ENCODE peak calls at places on chromosome 1, in five cellular contexts. E, C, I, Z and D are unnamed samples.

GRCh38 chr1:45883633-45884032 is 80.2 kb downstream of the MAST2 start:
- DNase-seq in E (no peak), C (no peak), I (no peak), Z (no peak), D (no peak)

GRCh38 chr1:76046149-76046548 is 28.4 kb upstream of the ST6GALNAC3 start:
- DNase-seq in E (no peak), C (no peak), I (no peak), Z (no peak), D (no peak)

GRCh38 chr1:114224196-114224907 is 70.7 kb upstream of the SYT6 start:
- DNase-seq in E (no peak), C (no peak), I (no peak), Z (no peak), D (no peak)

GRCh38 chr1:51063121-51063520 is 38.9 kb upstream of the C1orf185 start:
- DNase-seq in E (no peak), C (no peak), I (no peak), Z (no peak), D (no peak)

GRCh38 chr1:200558866-200559459 is 61.6 kb downstream of the KIF14 start:
- DNase-seq in E (peak), C (peak), I (peak), Z (no peak), D (no peak)

GRCh38 chr1:2003564-2004131 is at the start of gene CFAP74:
- DNase-seq in E (peak), C (peak), I (peak), Z (no peak), D (no peak)

GRCh38 chr1:41837691-41838090 is 81.0 kb downstream of the HIVEP3 start:
- DNase-seq in E (no peak), C (no peak), I (no peak), Z (no peak), D (no peak)

GRCh38 chr1:1630191-1630964 is 1.6 kb upstream of the MMP23B start:
- DNase-seq in E (no peak), C (peak), I (no peak), Z (peak), D (peak)

GRCh38 chr1:233843523-233844204 is 60.8 kb upstream of the SLC35F3 start:
- DNase-seq in E (no peak), C (no peak), I (no peak), Z (no peak), D (no peak)

GRCh38 chr1:48109390-48110009 is 112.3 kb upstream of the TRABD2B start:
- DNase-seq in E (peak), C (peak), I (peak), Z (no peak), D (no peak)

GRCh38 chr1:9238134-9238533 is 3.6 kb downstream of the H6PD start:
- DNase-seq in E (no peak), C (no peak), I (no peak), Z (no peak), D (peak)

GRCh38 chr1:35935436-35935835 is 4.5 kb downstream of the AGO3 start:
- DNase-seq in E (peak), C (peak), I (peak), Z (no peak), D (no peak)

GRCh38 chr1:3691421-3692204 is 39.3 kb downstream of the TP73 start:
- DNase-seq in E (no peak), C (no peak), I (no peak), Z (no peak), D (no peak)

GRCh38 chr1:226082959-226083302 is 20.4 kb downstream of the H3-3A start:
- DNase-seq in E (no peak), C (peak), I (no peak), Z (peak), D (peak)

GRCh38 chr1:17335821-17336718 is 28.1 kb downstream of the PADI4 start:
- DNase-seq in E (peak), C (peak), I (peak), Z (peak), D (peak)

GRCh38 chr1:54120018-54120697 is 32.6 kb downstream of the CDCP2 start:
- DNase-seq in E (no peak), C (no peak), I (no peak), Z (no peak), D (no peak)

GRCh38 chr1:25711555-25712298 is 88.3 kb upstream of the SELENON start:
- DNase-seq in E (no peak), C (no peak), I (no peak), Z (no peak), D (no peak)

GRCh38 chr1:211752317-211752716 is 76.9 kb upstream of the NEK2 start:
- DNase-seq in E (no peak), C (no peak), I (no peak), Z (no peak), D (no peak)

GRCh38 chr1:198534540-198535413 is 5.7 kb downstream of the ATP6V1G3 start:
- DNase-seq in E (no peak), C (no peak), I (peak), Z (no peak), D (no peak)

GRCh38 chr1:33260435-33260980 is 4.2 kb downstream of the ZNF362 start:
- DNase-seq in E (no peak), C (no peak), I (no peak), Z (no peak), D (no peak)

GRCh38 chr1:7068552-7068951 is 283.3 kb downstream of the CAMTA1 start:
- DNase-seq in E (no peak), C (no peak), I (no peak), Z (no peak), D (no peak)

GRCh38 chr1:68600049-68600661 is 103.3 kb upstream of the DEPDC1 start:
- DNase-seq in E (no peak), C (peak), I (peak), Z (no peak), D (no peak)

GRCh38 chr1:31593770-31594632 is 17.7 kb downstream of the TINAGL1 start:
- DNase-seq in E (peak), C (peak), I (peak), Z (peak), D (peak)

GRCh38 chr1:60573726-60574409 is 500.3 kb upstream of the C1orf87 start:
- DNase-seq in E (no peak), C (no peak), I (peak), Z (no peak), D (no peak)

GRCh38 chr1:21814241-21814918 is 2.3 kb downstream of the LDLRAD2 start:
- DNase-seq in E (peak), C (peak), I (no peak), Z (peak), D (no peak)

GRCh38 chr1:180188103-180188506 is 33.4 kb downstream of the QSOX1 start:
- DNase-seq in E (peak), C (peak), I (peak), Z (peak), D (peak)

GRCh38 chr1:63662056-63662836 is 69.0 kb downstream of the PGM1 start:
- DNase-seq in E (no peak), C (no peak), I (no peak), Z (no peak), D (peak)
- H3K4me3 ChIP-seq in E (no peak), C (no peak), I (no peak), Z (no peak), D (no peak)

DNA sequence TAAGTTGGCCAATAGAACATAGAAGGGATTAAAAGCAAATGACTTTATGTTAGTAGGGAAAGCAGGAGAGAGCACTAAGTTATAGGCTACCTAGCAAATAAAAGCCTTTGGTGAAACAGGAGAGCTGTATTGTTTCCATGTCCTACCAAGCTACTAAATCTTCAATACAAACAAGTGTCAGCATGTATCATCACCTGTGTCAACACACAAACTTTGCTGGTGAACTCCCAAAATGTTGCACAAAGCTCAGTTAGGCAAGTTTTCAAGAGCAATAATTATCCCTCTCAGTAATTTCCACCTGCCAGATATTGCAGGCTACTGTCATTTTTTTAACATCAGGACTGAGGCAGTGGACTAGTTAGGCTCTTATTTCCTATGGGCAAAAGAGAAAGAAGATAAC is 77.7 kb upstream of the ADAM30 start:
- DNase-seq in E (no peak), C (no peak), I (no peak), Z (no peak), D (no peak)
- TF ChIP-seq POLR2AphosphoS5 in E (no peak), C (no peak), I (no peak), Z (no peak), D (no peak)

DNA sequence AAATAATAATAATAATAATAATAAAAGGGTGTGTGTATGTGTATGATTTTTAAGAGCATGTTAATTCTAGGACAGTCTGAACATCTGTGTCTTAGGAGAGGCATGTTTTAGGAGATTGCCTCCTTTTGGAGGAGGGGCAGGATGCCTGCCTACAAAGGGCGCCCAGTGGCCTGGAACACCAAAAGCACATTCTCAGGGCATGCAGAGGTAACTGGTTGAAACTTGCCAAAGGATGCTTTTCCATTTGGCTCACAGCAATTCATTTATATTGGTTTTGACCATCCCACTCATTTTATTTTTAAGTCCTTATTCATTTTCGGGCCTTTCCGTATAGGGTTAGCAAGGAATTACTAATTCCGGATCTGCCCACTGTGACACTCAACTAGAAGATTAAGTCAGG is 21.1 kb upstream of the LAMC2 start:
- DNase-seq in E (no peak), C (no peak), I (no peak), Z (no peak), D (no peak)
- TF ChIP-seq EP300 in E (no peak), C (no peak), I (no peak), Z (no peak), D (no peak)

DNA sequence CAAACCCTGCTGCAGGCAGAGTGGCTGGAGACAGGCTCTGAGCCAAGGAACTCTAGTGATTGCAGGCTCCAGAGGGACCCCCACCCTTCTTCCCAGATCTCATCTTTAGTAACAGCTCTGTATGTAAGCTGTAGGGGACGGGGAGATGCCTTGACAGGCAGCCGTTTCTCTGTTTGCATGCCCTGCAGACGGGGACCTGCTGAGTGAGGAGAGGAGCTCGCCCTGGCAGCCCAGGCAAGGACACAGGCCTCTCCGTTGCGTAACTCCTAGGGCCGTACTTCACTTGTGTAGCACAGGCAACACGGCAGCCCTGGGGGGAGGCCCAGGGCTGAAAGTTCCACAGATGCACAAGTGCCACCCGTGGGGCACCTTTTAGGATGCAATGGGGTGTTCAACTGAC is 14.7 kb downstream of the SLC6A17 start:
- DNase-seq in E (no peak), C (peak), I (no peak), Z (no peak), D (no peak)
- H3K4me3 ChIP-seq in E (no peak), C (no peak), I (no peak), Z (no peak), D (no peak)

GRCh38 chr1:27618341-27619067 is 14.6 kb upstream of the AHDC1 start:
- DNase-seq in E (no peak), C (no peak), I (no peak), Z (no peak), D (no peak)
- TF ChIP-seq POLR2AphosphoS5 in E (no peak), C (no peak), I (no peak), Z (no peak), D (no peak)

DNA sequence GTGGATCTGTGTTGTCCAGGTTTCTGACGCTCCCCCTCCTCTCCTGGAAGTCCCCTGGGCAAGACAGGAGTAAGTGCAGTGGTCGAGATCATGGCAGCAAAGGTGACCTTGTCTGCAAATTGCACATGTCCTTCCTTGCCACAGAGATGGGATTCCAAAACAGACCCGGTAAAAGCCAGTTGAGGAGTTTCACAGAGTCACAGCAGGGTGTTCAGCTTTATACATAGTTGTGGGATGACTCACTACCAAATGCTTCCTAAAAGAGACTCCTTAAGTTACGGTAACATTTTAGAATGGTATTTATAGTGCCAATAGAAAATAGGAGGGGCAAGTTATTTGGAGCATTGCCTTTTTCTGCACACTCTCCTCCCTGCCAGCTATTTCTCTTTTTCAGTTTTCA is 114.7 kb downstream of the TGFB2 start:
- DNase-seq in E (peak), C (peak), I (peak), Z (no peak), D (no peak)
- TF ChIP-seq EP300 in E (no peak), C (peak), I (no peak), Z (no peak), D (no peak)